ENCODE peak calls at places on chromosomes 13 and 19, in six cellular contexts. G is GM19239; S is naive thymus-derived CD8-positive, alpha-beta T cell; X is pons; E is pancreas; J is bronchial epithelial cell. P is an unnamed sample.

GRCh38 chr19:7657047-7657779 is 11.6 kb upstream of the RETN start:
- DNase-seq in G (no peak), S (no peak), X (no peak), E (no peak), J (no peak), P (no peak)

GRCh38 chr13:106602178-106602577 is 34.2 kb upstream of the ARGLU1 start:
- DNase-seq in G (no peak), S (no peak), X (no peak), E (peak), J (no peak), P (no peak)

GRCh38 chr19:1133471-1133929 is 29.7 kb downstream of the GPX4 start:
- DNase-seq in G (peak), S (peak), X (no peak), E (no peak), J (no peak), P (peak)

GRCh38 chr13:75136151-75136550 is 345.8 kb downstream of the TBC1D4 start:
- DNase-seq in G (no peak), S (no peak), X (no peak), E (no peak), J (no peak), P (no peak)

GRCh38 chr13:28744091-28744536 is 25.3 kb upstream of the SLC46A3 start:
- DNase-seq in G (no peak), S (no peak), X (peak), E (no peak), J (peak), P (no peak)

GRCh38 chr13:101127741-101128353 is 288.5 kb downstream of the NALCN start:
- DNase-seq in G (peak), S (no peak), X (peak), E (no peak), J (peak), P (peak)

GRCh38 chr19:30362156-30362754 is 9.9 kb upstream of the ZNF536 start:
- DNase-seq in G (no peak), S (no peak), X (no peak), E (no peak), J (no peak), P (no peak)

GRCh38 chr19:28915737-28916460 is 297.1 kb downstream of the UQCRFS1 start:
- DNase-seq in G (no peak), S (no peak), X (no peak), E (no peak), J (no peak), P (no peak)

GRCh38 chr13:44300895-44301638 is 72.6 kb upstream of the SERP2 start:
- DNase-seq in G (peak), S (no peak), X (no peak), E (peak), J (peak), P (no peak)

GRCh38 chr13:89568276-89568675 is 1779.2 kb upstream of the MIR17HG start:
- DNase-seq in G (no peak), S (no peak), X (no peak), E (no peak), J (peak), P (no peak)

GRCh38 chr19:52685811-52686210 is 47.7 kb upstream of the ZNF83 start:
- DNase-seq in G (no peak), S (no peak), X (no peak), E (no peak), J (no peak), P (no peak)

GRCh38 chr19:5330307-5330720 is 10.3 kb downstream of the PTPRS start:
- DNase-seq in G (no peak), S (no peak), X (no peak), E (no peak), J (no peak), P (no peak)

GRCh38 chr19:48813123-48813911 is 2.5 kb upstream of the BCAT2 start:
- DNase-seq in G (no peak), S (no peak), X (no peak), E (no peak), J (no peak), P (no peak)